ENCODE peak calls at places on chromosomes 1 and 21, in eight cellular contexts. One of them, this sample, is unnamed.

GRCh38 chr1:99825098-99825497 is 25.1 kb upstream of the AGL start:
- DNase-seq in AG20443: no peak
- DNase-seq in sciatic nerve: no peak
- DNase-seq in ACHN: no peak
- DNase-seq in dermis blood vessel endothelial cell: no peak
- DNase-seq in body of pancreas: no peak
- DNase-seq in heart right ventricle: no peak
- DNase-seq in naive thymus-derived CD4-positive, alpha-beta T cell: no peak
- DNase-seq in this sample: no peak

GRCh38 chr1:46735708-46736324 is 16.9 kb upstream of the EFCAB14 start:
- DNase-seq in heart right ventricle: peak; percentile 38
- DNase-seq in sciatic nerve: no peak
- DNase-seq in AG20443: peak; percentile 70
- DNase-seq in naive thymus-derived CD4-positive, alpha-beta T cell: peak; percentile 15
- DNase-seq in body of pancreas: peak; percentile 38
- DNase-seq in ACHN: peak; percentile 64
- DNase-seq in dermis blood vessel endothelial cell: peak; percentile 82
- DNase-seq in this sample: peak; percentile 55

GRCh38 chr1:37325010-37325409 is 149.4 kb upstream of the ZC3H12A start:
- DNase-seq in dermis blood vessel endothelial cell: no peak
- DNase-seq in sciatic nerve: no peak
- DNase-seq in heart right ventricle: no peak
- DNase-seq in ACHN: no peak
- DNase-seq in body of pancreas: no peak
- DNase-seq in naive thymus-derived CD4-positive, alpha-beta T cell: no peak
- DNase-seq in AG20443: no peak
- DNase-seq in this sample: no peak

GRCh38 chr1:242854466-242854865 is 330.0 kb upstream of the PLD5 start:
- DNase-seq in naive thymus-derived CD4-positive, alpha-beta T cell: no peak
- DNase-seq in AG20443: no peak
- DNase-seq in sciatic nerve: no peak
- DNase-seq in ACHN: no peak
- DNase-seq in body of pancreas: no peak
- DNase-seq in heart right ventricle: no peak
- DNase-seq in dermis blood vessel endothelial cell: no peak
- DNase-seq in this sample: no peak

GRCh38 chr1:109995536-109995935 is 11.0 kb downstream of the AHCYL1 start:
- DNase-seq in ACHN: no peak
- DNase-seq in dermis blood vessel endothelial cell: no peak
- DNase-seq in heart right ventricle: no peak
- DNase-seq in body of pancreas: no peak
- DNase-seq in AG20443: no peak
- DNase-seq in naive thymus-derived CD4-positive, alpha-beta T cell: no peak
- DNase-seq in sciatic nerve: no peak
- DNase-seq in this sample: no peak

GRCh38 chr1:246583056-246583440 is 16.8 kb downstream of the CNST start:
- DNase-seq in sciatic nerve: no peak
- DNase-seq in heart right ventricle: no peak
- DNase-seq in dermis blood vessel endothelial cell: no peak
- DNase-seq in AG20443: no peak
- DNase-seq in ACHN: no peak
- DNase-seq in naive thymus-derived CD4-positive, alpha-beta T cell: no peak
- DNase-seq in body of pancreas: no peak
- DNase-seq in this sample: no peak

GRCh38 chr21:36127977-36128376 is 6.9 kb upstream of the CBR3 start:
- DNase-seq in AG20443: no peak
- DNase-seq in body of pancreas: no peak
- DNase-seq in naive thymus-derived CD4-positive, alpha-beta T cell: no peak
- DNase-seq in sciatic nerve: no peak
- DNase-seq in dermis blood vessel endothelial cell: no peak
- DNase-seq in heart right ventricle: no peak
- DNase-seq in ACHN: no peak
- DNase-seq in this sample: no peak

GRCh38 chr1:115330480-115331013 is 7.5 kb downstream of the NGF start:
- DNase-seq in body of pancreas: no peak
- DNase-seq in ACHN: no peak
- DNase-seq in sciatic nerve: no peak
- DNase-seq in AG20443: peak; percentile 81
- DNase-seq in heart right ventricle: no peak
- DNase-seq in naive thymus-derived CD4-positive, alpha-beta T cell: no peak
- DNase-seq in dermis blood vessel endothelial cell: no peak
- DNase-seq in this sample: no peak

GRCh38 chr1:106924360-106924759 is 132.1 kb upstream of the PRMT6 start:
- DNase-seq in AG20443: peak; percentile 39
- DNase-seq in heart right ventricle: no peak
- DNase-seq in sciatic nerve: no peak
- DNase-seq in dermis blood vessel endothelial cell: no peak
- DNase-seq in ACHN: peak; percentile 63
- DNase-seq in body of pancreas: no peak
- DNase-seq in naive thymus-derived CD4-positive, alpha-beta T cell: no peak
- DNase-seq in this sample: no peak

GRCh38 chr1:22500476-22500875 is 48.8 kb downstream of the ZBTB40 start:
- DNase-seq in naive thymus-derived CD4-positive, alpha-beta T cell: no peak
- DNase-seq in body of pancreas: peak; percentile 69
- DNase-seq in ACHN: no peak
- DNase-seq in dermis blood vessel endothelial cell: peak; percentile 91
- DNase-seq in heart right ventricle: peak; percentile 27
- DNase-seq in sciatic nerve: peak; percentile 63
- DNase-seq in AG20443: peak; percentile 24
- DNase-seq in this sample: peak; percentile 58

GRCh38 chr1:34162852-34163766 is 1.9 kb downstream of the CSMD2 start:
- DNase-seq in sciatic nerve: peak; percentile 77
- DNase-seq in naive thymus-derived CD4-positive, alpha-beta T cell: no peak
- DNase-seq in ACHN: peak; percentile 78
- DNase-seq in AG20443: peak; percentile 96
- DNase-seq in dermis blood vessel endothelial cell: peak; percentile 63
- DNase-seq in body of pancreas: peak; percentile 75
- DNase-seq in heart right ventricle: peak; percentile 31
- DNase-seq in this sample: peak; percentile 87

GRCh38 chr21:41578708-41579107 is 70.8 kb upstream of the TMPRSS2 start:
- DNase-seq in heart right ventricle: no peak
- DNase-seq in AG20443: no peak
- DNase-seq in sciatic nerve: no peak
- DNase-seq in body of pancreas: no peak
- DNase-seq in dermis blood vessel endothelial cell: no peak
- DNase-seq in ACHN: no peak
- DNase-seq in naive thymus-derived CD4-positive, alpha-beta T cell: no peak
- DNase-seq in this sample: no peak

GRCh38 chr21:45709127-45709526 is 65.6 kb downstream of the PCBP3 start:
- DNase-seq in sciatic nerve: no peak
- DNase-seq in body of pancreas: no peak
- DNase-seq in heart right ventricle: no peak
- DNase-seq in dermis blood vessel endothelial cell: no peak
- DNase-seq in AG20443: no peak
- DNase-seq in ACHN: no peak
- DNase-seq in naive thymus-derived CD4-positive, alpha-beta T cell: no peak
- DNase-seq in this sample: no peak

GRCh38 chr1:151542710-151543129 is 2.6 kb downstream of the TUFT1 start:
- DNase-seq in sciatic nerve: no peak
- DNase-seq in naive thymus-derived CD4-positive, alpha-beta T cell: no peak
- DNase-seq in heart right ventricle: no peak
- DNase-seq in ACHN: peak; percentile 83
- DNase-seq in dermis blood vessel endothelial cell: no peak
- DNase-seq in AG20443: peak; percentile 74
- DNase-seq in body of pancreas: no peak
- DNase-seq in this sample: peak; percentile 43

GRCh38 chr1:169497317-169497716 is 11.6 kb upstream of the SLC19A2 start:
- DNase-seq in heart right ventricle: no peak
- DNase-seq in naive thymus-derived CD4-positive, alpha-beta T cell: no peak
- DNase-seq in dermis blood vessel endothelial cell: no peak
- DNase-seq in AG20443: no peak
- DNase-seq in ACHN: no peak
- DNase-seq in body of pancreas: no peak
- DNase-seq in sciatic nerve: no peak
- DNase-seq in this sample: no peak

GRCh38 chr1:85300140-85300539 is 23.7 kb upstream of the BCL10 start:
- DNase-seq in AG20443: no peak
- DNase-seq in heart right ventricle: no peak
- DNase-seq in body of pancreas: no peak
- DNase-seq in sciatic nerve: no peak
- DNase-seq in dermis blood vessel endothelial cell: no peak
- DNase-seq in ACHN: no peak
- DNase-seq in naive thymus-derived CD4-positive, alpha-beta T cell: no peak
- DNase-seq in this sample: no peak

GRCh38 chr1:107132195-107132594 is 8.6 kb upstream of the NTNG1 start:
- DNase-seq in naive thymus-derived CD4-positive, alpha-beta T cell: no peak
- DNase-seq in sciatic nerve: no peak
- DNase-seq in heart right ventricle: no peak
- DNase-seq in body of pancreas: no peak
- DNase-seq in dermis blood vessel endothelial cell: no peak
- DNase-seq in AG20443: no peak
- DNase-seq in ACHN: no peak
- DNase-seq in this sample: no peak

GRCh38 chr1:58783090-58783992 is 506 bp downstream of the JUN start:
- DNase-seq in naive thymus-derived CD4-positive, alpha-beta T cell: peak; percentile 68
- DNase-seq in body of pancreas: peak; percentile 68
- DNase-seq in heart right ventricle: peak; percentile 34
- DNase-seq in sciatic nerve: peak; percentile 77
- DNase-seq in ACHN: peak; percentile 35
- DNase-seq in AG20443: peak; percentile 22
- DNase-seq in dermis blood vessel endothelial cell: peak; percentile 62
- DNase-seq in this sample: peak; percentile 77

GRCh38 chr1:41576206-41576605 is 91.7 kb upstream of the EDN2 start:
- DNase-seq in ACHN: no peak
- DNase-seq in heart right ventricle: no peak
- DNase-seq in AG20443: no peak
- DNase-seq in dermis blood vessel endothelial cell: no peak
- DNase-seq in body of pancreas: no peak
- DNase-seq in naive thymus-derived CD4-positive, alpha-beta T cell: no peak
- DNase-seq in sciatic nerve: no peak
- DNase-seq in this sample: no peak

GRCh38 chr21:42061866-42062542 is 9.1 kb upstream of the UMODL1 start:
- DNase-seq in naive thymus-derived CD4-positive, alpha-beta T cell: peak; percentile 95
- DNase-seq in ACHN: no peak
- DNase-seq in AG20443: no peak
- DNase-seq in heart right ventricle: no peak
- DNase-seq in sciatic nerve: no peak
- DNase-seq in body of pancreas: no peak
- DNase-seq in dermis blood vessel endothelial cell: no peak
- DNase-seq in this sample: no peak

GRCh38 chr1:109877320-109877771 is 33.3 kb upstream of the CSF1 start:
- DNase-seq in body of pancreas: peak; percentile 42
- DNase-seq in dermis blood vessel endothelial cell: peak; percentile 63
- DNase-seq in naive thymus-derived CD4-positive, alpha-beta T cell: no peak
- DNase-seq in sciatic nerve: peak; percentile 79
- DNase-seq in ACHN: peak; percentile 87
- DNase-seq in heart right ventricle: peak; percentile 66
- DNase-seq in AG20443: peak; percentile 89
- DNase-seq in this sample: peak; percentile 69

GRCh38 chr1:33256335-33256700 is at the start of gene ZNF362:
- DNase-seq in body of pancreas: peak; percentile 69
- DNase-seq in heart right ventricle: peak; percentile 56
- DNase-seq in dermis blood vessel endothelial cell: peak; percentile 79
- DNase-seq in AG20443: peak; percentile 89
- DNase-seq in ACHN: peak; percentile 55
- DNase-seq in sciatic nerve: peak; percentile 79
- DNase-seq in naive thymus-derived CD4-positive, alpha-beta T cell: peak; percentile 72
- DNase-seq in this sample: peak; percentile 55

GRCh38 chr1:156496211-156496761 is 4.3 kb downstream of the MEF2D start:
- DNase-seq in naive thymus-derived CD4-positive, alpha-beta T cell: no peak
- DNase-seq in dermis blood vessel endothelial cell: no peak
- DNase-seq in ACHN: no peak
- DNase-seq in sciatic nerve: peak; percentile 63
- DNase-seq in AG20443: no peak
- DNase-seq in body of pancreas: no peak
- DNase-seq in heart right ventricle: no peak
- DNase-seq in this sample: peak; percentile 66

GRCh38 chr1:220895412-220895946 is 16.2 kb downstream of the HLX start:
- DNase-seq in dermis blood vessel endothelial cell: no peak
- DNase-seq in body of pancreas: no peak
- DNase-seq in naive thymus-derived CD4-positive, alpha-beta T cell: no peak
- DNase-seq in AG20443: no peak
- DNase-seq in sciatic nerve: no peak
- DNase-seq in heart right ventricle: no peak
- DNase-seq in ACHN: no peak
- DNase-seq in this sample: no peak

GRCh38 chr1:153670257-153670858 is 435 bp downstream of the ILF2 start:
- DNase-seq in ACHN: no peak
- DNase-seq in AG20443: no peak
- DNase-seq in naive thymus-derived CD4-positive, alpha-beta T cell: no peak
- DNase-seq in dermis blood vessel endothelial cell: peak; percentile 32
- DNase-seq in sciatic nerve: no peak
- DNase-seq in body of pancreas: no peak
- DNase-seq in heart right ventricle: no peak
- DNase-seq in this sample: no peak

GRCh38 chr1:30982431-30982830 is 73.9 kb upstream of the SDC3 start:
- DNase-seq in heart right ventricle: no peak
- DNase-seq in dermis blood vessel endothelial cell: no peak
- DNase-seq in sciatic nerve: no peak
- DNase-seq in body of pancreas: no peak
- DNase-seq in ACHN: no peak
- DNase-seq in AG20443: no peak
- DNase-seq in naive thymus-derived CD4-positive, alpha-beta T cell: no peak
- DNase-seq in this sample: no peak

GRCh38 chr1:192918259-192918658 is 109.4 kb downstream of the RGS2 start:
- DNase-seq in naive thymus-derived CD4-positive, alpha-beta T cell: no peak
- DNase-seq in heart right ventricle: no peak
- DNase-seq in ACHN: no peak
- DNase-seq in dermis blood vessel endothelial cell: no peak
- DNase-seq in body of pancreas: no peak
- DNase-seq in AG20443: no peak
- DNase-seq in sciatic nerve: no peak
- DNase-seq in this sample: no peak

GRCh38 chr1:56056438-56057312 is 522.7 kb downstream of the PLPP3 start:
- DNase-seq in heart right ventricle: no peak
- DNase-seq in body of pancreas: no peak
- DNase-seq in naive thymus-derived CD4-positive, alpha-beta T cell: no peak
- DNase-seq in dermis blood vessel endothelial cell: peak; percentile 34
- DNase-seq in AG20443: peak; percentile 52
- DNase-seq in ACHN: no peak
- DNase-seq in sciatic nerve: no peak
- DNase-seq in this sample: no peak

GRCh38 chr1:173097001-173097400 is 46.3 kb upstream of the TNFSF18 start:
- DNase-seq in naive thymus-derived CD4-positive, alpha-beta T cell: no peak
- DNase-seq in sciatic nerve: no peak
- DNase-seq in AG20443: no peak
- DNase-seq in dermis blood vessel endothelial cell: peak; percentile 53
- DNase-seq in heart right ventricle: no peak
- DNase-seq in ACHN: no peak
- DNase-seq in body of pancreas: no peak
- DNase-seq in this sample: no peak

GRCh38 chr1:234963180-234963903 is 165.3 kb downstream of the TOMM20 start:
- DNase-seq in heart right ventricle: peak; percentile 84
- DNase-seq in sciatic nerve: peak; percentile 89
- DNase-seq in naive thymus-derived CD4-positive, alpha-beta T cell: peak; percentile 76
- DNase-seq in AG20443: peak; percentile 87
- DNase-seq in dermis blood vessel endothelial cell: peak; percentile 35
- DNase-seq in body of pancreas: peak; percentile 66
- DNase-seq in ACHN: peak; percentile 93
- DNase-seq in this sample: peak; percentile 68

GRCh38 chr1:156128749-156129682 is 14.5 kb downstream of the LMNA start:
- DNase-seq in AG20443: no peak
- DNase-seq in ACHN: no peak
- DNase-seq in naive thymus-derived CD4-positive, alpha-beta T cell: no peak
- DNase-seq in sciatic nerve: peak; percentile 80
- DNase-seq in heart right ventricle: peak; percentile 85
- DNase-seq in dermis blood vessel endothelial cell: peak; percentile 63
- DNase-seq in body of pancreas: no peak
- DNase-seq in this sample: peak; percentile 70

GRCh38 chr1:217953922-217954321 is 322.8 kb downstream of the SPATA17 start:
- DNase-seq in sciatic nerve: no peak
- DNase-seq in ACHN: no peak
- DNase-seq in heart right ventricle: no peak
- DNase-seq in dermis blood vessel endothelial cell: no peak
- DNase-seq in AG20443: no peak
- DNase-seq in naive thymus-derived CD4-positive, alpha-beta T cell: no peak
- DNase-seq in body of pancreas: peak; percentile 31
- DNase-seq in this sample: no peak

GRCh38 chr1:163959622-163960021 is 599.4 kb upstream of the PBX1 start:
- DNase-seq in heart right ventricle: no peak
- DNase-seq in naive thymus-derived CD4-positive, alpha-beta T cell: no peak
- DNase-seq in ACHN: no peak
- DNase-seq in sciatic nerve: no peak
- DNase-seq in AG20443: no peak
- DNase-seq in body of pancreas: no peak
- DNase-seq in dermis blood vessel endothelial cell: no peak
- DNase-seq in this sample: no peak

GRCh38 chr1:72051538-72051937 is 230.8 kb downstream of the NEGR1 start:
- DNase-seq in naive thymus-derived CD4-positive, alpha-beta T cell: no peak
- DNase-seq in dermis blood vessel endothelial cell: no peak
- DNase-seq in AG20443: no peak
- DNase-seq in sciatic nerve: no peak
- DNase-seq in heart right ventricle: no peak
- DNase-seq in body of pancreas: no peak
- DNase-seq in ACHN: no peak
- DNase-seq in this sample: no peak